ENCODE peak calls at places on chromosomes 11 and 22, in eight cellular contexts. One of them, this sample, is unnamed.

GRCh38 chr11:112789481-112789880 is 171.7 kb upstream of the NCAM1 start:
- DNase-seq in coronary artery: no peak
- DNase-seq in stimulated activated CD4-positive, alpha-beta T cell treated with anti-CD3 and anti-CD28 coated beads, Interleukin-4, amount 100 ng/mL, for 48 hours: no peak
- DNase-seq in fibroblast of pulmonary artery: no peak
- DNase-seq in AG04449: no peak
- DNase-seq in stimulated activated CD8-positive, alpha-beta memory T cell treated with anti-CD3 and anti-CD28 coated beads, Interleukin-7, amount 100 ng/mL, for 1 hour: no peak
- DNase-seq in GM18507: no peak
- DNase-seq in Right ventricle myocardium superior: no peak
- DNase-seq in this sample: no peak

GRCh38 chr11:130827697-130828377 is 88.4 kb downstream of the SNX19 start:
- DNase-seq in coronary artery: peak
- DNase-seq in stimulated activated CD4-positive, alpha-beta T cell treated with anti-CD3 and anti-CD28 coated beads, Interleukin-4, amount 100 ng/mL, for 48 hours: peak
- DNase-seq in fibroblast of pulmonary artery: peak
- DNase-seq in AG04449: no peak
- DNase-seq in stimulated activated CD8-positive, alpha-beta memory T cell treated with anti-CD3 and anti-CD28 coated beads, Interleukin-7, amount 100 ng/mL, for 1 hour: no peak
- DNase-seq in GM18507: no peak
- DNase-seq in Right ventricle myocardium superior: peak
- DNase-seq in this sample: no peak

GRCh38 chr11:80773919-80774318 is 1333.1 kb upstream of the TENM4 start:
- DNase-seq in coronary artery: no peak
- DNase-seq in stimulated activated CD4-positive, alpha-beta T cell treated with anti-CD3 and anti-CD28 coated beads, Interleukin-4, amount 100 ng/mL, for 48 hours: no peak
- DNase-seq in fibroblast of pulmonary artery: no peak
- DNase-seq in AG04449: no peak
- DNase-seq in stimulated activated CD8-positive, alpha-beta memory T cell treated with anti-CD3 and anti-CD28 coated beads, Interleukin-7, amount 100 ng/mL, for 1 hour: no peak
- DNase-seq in GM18507: no peak
- DNase-seq in Right ventricle myocardium superior: no peak
- DNase-seq in this sample: no peak

GRCh38 chr11:770642-771616 is 6.4 kb downstream of the GATD1 start:
- DNase-seq in coronary artery: no peak
- DNase-seq in stimulated activated CD4-positive, alpha-beta T cell treated with anti-CD3 and anti-CD28 coated beads, Interleukin-4, amount 100 ng/mL, for 48 hours: no peak
- DNase-seq in fibroblast of pulmonary artery: no peak
- DNase-seq in AG04449: no peak
- DNase-seq in stimulated activated CD8-positive, alpha-beta memory T cell treated with anti-CD3 and anti-CD28 coated beads, Interleukin-7, amount 100 ng/mL, for 1 hour: no peak
- DNase-seq in GM18507: no peak
- DNase-seq in Right ventricle myocardium superior: no peak
- DNase-seq in this sample: no peak

GRCh38 chr11:59187587-59187986 is 15.7 kb downstream of the DTX4 start:
- DNase-seq in coronary artery: no peak
- DNase-seq in stimulated activated CD4-positive, alpha-beta T cell treated with anti-CD3 and anti-CD28 coated beads, Interleukin-4, amount 100 ng/mL, for 48 hours: no peak
- DNase-seq in fibroblast of pulmonary artery: peak
- DNase-seq in AG04449: no peak
- DNase-seq in stimulated activated CD8-positive, alpha-beta memory T cell treated with anti-CD3 and anti-CD28 coated beads, Interleukin-7, amount 100 ng/mL, for 1 hour: no peak
- DNase-seq in GM18507: no peak
- DNase-seq in Right ventricle myocardium superior: peak
- DNase-seq in this sample: no peak

GRCh38 chr11:128497057-128497957 is 90.1 kb downstream of the ETS1 start:
- DNase-seq in coronary artery: no peak
- DNase-seq in stimulated activated CD4-positive, alpha-beta T cell treated with anti-CD3 and anti-CD28 coated beads, Interleukin-4, amount 100 ng/mL, for 48 hours: no peak
- DNase-seq in fibroblast of pulmonary artery: peak
- DNase-seq in AG04449: peak
- DNase-seq in stimulated activated CD8-positive, alpha-beta memory T cell treated with anti-CD3 and anti-CD28 coated beads, Interleukin-7, amount 100 ng/mL, for 1 hour: no peak
- DNase-seq in GM18507: no peak
- DNase-seq in Right ventricle myocardium superior: no peak
- DNase-seq in this sample: no peak

GRCh38 chr22:50008151-50009040 is 4.2 kb downstream of the IL17REL start:
- DNase-seq in coronary artery: no peak
- DNase-seq in stimulated activated CD4-positive, alpha-beta T cell treated with anti-CD3 and anti-CD28 coated beads, Interleukin-4, amount 100 ng/mL, for 48 hours: no peak
- DNase-seq in fibroblast of pulmonary artery: no peak
- DNase-seq in AG04449: no peak
- DNase-seq in stimulated activated CD8-positive, alpha-beta memory T cell treated with anti-CD3 and anti-CD28 coated beads, Interleukin-7, amount 100 ng/mL, for 1 hour: no peak
- DNase-seq in GM18507: no peak
- DNase-seq in Right ventricle myocardium superior: no peak
- DNase-seq in this sample: no peak

GRCh38 chr22:30947163-30947820 is 21.3 kb downstream of the MORC2 start:
- DNase-seq in coronary artery: no peak
- DNase-seq in stimulated activated CD4-positive, alpha-beta T cell treated with anti-CD3 and anti-CD28 coated beads, Interleukin-4, amount 100 ng/mL, for 48 hours: no peak
- DNase-seq in fibroblast of pulmonary artery: no peak
- DNase-seq in AG04449: no peak
- DNase-seq in stimulated activated CD8-positive, alpha-beta memory T cell treated with anti-CD3 and anti-CD28 coated beads, Interleukin-7, amount 100 ng/mL, for 1 hour: no peak
- DNase-seq in GM18507: no peak
- DNase-seq in Right ventricle myocardium superior: peak
- DNase-seq in this sample: no peak

GRCh38 chr22:43479311-43479710 is 67.5 kb downstream of the MPPED1 start:
- DNase-seq in coronary artery: no peak
- DNase-seq in stimulated activated CD4-positive, alpha-beta T cell treated with anti-CD3 and anti-CD28 coated beads, Interleukin-4, amount 100 ng/mL, for 48 hours: no peak
- DNase-seq in fibroblast of pulmonary artery: no peak
- DNase-seq in AG04449: no peak
- DNase-seq in stimulated activated CD8-positive, alpha-beta memory T cell treated with anti-CD3 and anti-CD28 coated beads, Interleukin-7, amount 100 ng/mL, for 1 hour: no peak
- DNase-seq in GM18507: no peak
- DNase-seq in Right ventricle myocardium superior: no peak
- DNase-seq in this sample: no peak

GRCh38 chr22:39214006-39214382 is 30.8 kb downstream of the PDGFB start:
- DNase-seq in coronary artery: no peak
- DNase-seq in stimulated activated CD4-positive, alpha-beta T cell treated with anti-CD3 and anti-CD28 coated beads, Interleukin-4, amount 100 ng/mL, for 48 hours: no peak
- DNase-seq in fibroblast of pulmonary artery: no peak
- DNase-seq in AG04449: no peak
- DNase-seq in stimulated activated CD8-positive, alpha-beta memory T cell treated with anti-CD3 and anti-CD28 coated beads, Interleukin-7, amount 100 ng/mL, for 1 hour: no peak
- DNase-seq in GM18507: no peak
- DNase-seq in Right ventricle myocardium superior: no peak
- DNase-seq in this sample: no peak

GRCh38 chr11:2534131-2534956 is 89.5 kb downstream of the KCNQ1 start:
- DNase-seq in coronary artery: peak
- DNase-seq in stimulated activated CD4-positive, alpha-beta T cell treated with anti-CD3 and anti-CD28 coated beads, Interleukin-4, amount 100 ng/mL, for 48 hours: no peak
- DNase-seq in fibroblast of pulmonary artery: no peak
- DNase-seq in AG04449: no peak
- DNase-seq in stimulated activated CD8-positive, alpha-beta memory T cell treated with anti-CD3 and anti-CD28 coated beads, Interleukin-7, amount 100 ng/mL, for 1 hour: no peak
- DNase-seq in GM18507: no peak
- DNase-seq in Right ventricle myocardium superior: peak
- DNase-seq in this sample: no peak

GRCh38 chr11:83836883-83837654 is 550.9 kb upstream of the CCDC90B start:
- DNase-seq in coronary artery: no peak
- DNase-seq in stimulated activated CD4-positive, alpha-beta T cell treated with anti-CD3 and anti-CD28 coated beads, Interleukin-4, amount 100 ng/mL, for 48 hours: no peak
- DNase-seq in fibroblast of pulmonary artery: peak
- DNase-seq in AG04449: no peak
- DNase-seq in stimulated activated CD8-positive, alpha-beta memory T cell treated with anti-CD3 and anti-CD28 coated beads, Interleukin-7, amount 100 ng/mL, for 1 hour: no peak
- DNase-seq in GM18507: no peak
- DNase-seq in Right ventricle myocardium superior: no peak
- DNase-seq in this sample: no peak

GRCh38 chr22:35883028-35883620 is 145.5 kb downstream of the RBFOX2 start:
- DNase-seq in coronary artery: no peak
- DNase-seq in stimulated activated CD4-positive, alpha-beta T cell treated with anti-CD3 and anti-CD28 coated beads, Interleukin-4, amount 100 ng/mL, for 48 hours: no peak
- DNase-seq in fibroblast of pulmonary artery: peak
- DNase-seq in AG04449: no peak
- DNase-seq in stimulated activated CD8-positive, alpha-beta memory T cell treated with anti-CD3 and anti-CD28 coated beads, Interleukin-7, amount 100 ng/mL, for 1 hour: no peak
- DNase-seq in GM18507: no peak
- DNase-seq in Right ventricle myocardium superior: no peak
- DNase-seq in this sample: no peak

GRCh38 chr11:24253237-24253760 is 243.6 kb upstream of the LUZP2 start:
- DNase-seq in coronary artery: no peak
- DNase-seq in stimulated activated CD4-positive, alpha-beta T cell treated with anti-CD3 and anti-CD28 coated beads, Interleukin-4, amount 100 ng/mL, for 48 hours: no peak
- DNase-seq in fibroblast of pulmonary artery: no peak
- DNase-seq in AG04449: no peak
- DNase-seq in stimulated activated CD8-positive, alpha-beta memory T cell treated with anti-CD3 and anti-CD28 coated beads, Interleukin-7, amount 100 ng/mL, for 1 hour: no peak
- DNase-seq in GM18507: no peak
- DNase-seq in Right ventricle myocardium superior: no peak
- DNase-seq in this sample: no peak

GRCh38 chr11:67278939-67279588 is 10.0 kb upstream of the ANKRD13D start:
- DNase-seq in coronary artery: no peak
- DNase-seq in stimulated activated CD4-positive, alpha-beta T cell treated with anti-CD3 and anti-CD28 coated beads, Interleukin-4, amount 100 ng/mL, for 48 hours: no peak
- DNase-seq in fibroblast of pulmonary artery: no peak
- DNase-seq in AG04449: no peak
- DNase-seq in stimulated activated CD8-positive, alpha-beta memory T cell treated with anti-CD3 and anti-CD28 coated beads, Interleukin-7, amount 100 ng/mL, for 1 hour: no peak
- DNase-seq in GM18507: no peak
- DNase-seq in Right ventricle myocardium superior: peak
- DNase-seq in this sample: no peak

GRCh38 chr11:102367364-102367763 is 20.4 kb downstream of the BIRC2 start:
- DNase-seq in coronary artery: no peak
- DNase-seq in stimulated activated CD4-positive, alpha-beta T cell treated with anti-CD3 and anti-CD28 coated beads, Interleukin-4, amount 100 ng/mL, for 48 hours: no peak
- DNase-seq in fibroblast of pulmonary artery: peak
- DNase-seq in AG04449: no peak
- DNase-seq in stimulated activated CD8-positive, alpha-beta memory T cell treated with anti-CD3 and anti-CD28 coated beads, Interleukin-7, amount 100 ng/mL, for 1 hour: no peak
- DNase-seq in GM18507: no peak
- DNase-seq in Right ventricle myocardium superior: no peak
- DNase-seq in this sample: no peak

GRCh38 chr11:109680127-109680526 is 258.1 kb downstream of the C11orf87 start:
- DNase-seq in coronary artery: no peak
- DNase-seq in stimulated activated CD4-positive, alpha-beta T cell treated with anti-CD3 and anti-CD28 coated beads, Interleukin-4, amount 100 ng/mL, for 48 hours: no peak
- DNase-seq in fibroblast of pulmonary artery: peak
- DNase-seq in AG04449: no peak
- DNase-seq in stimulated activated CD8-positive, alpha-beta memory T cell treated with anti-CD3 and anti-CD28 coated beads, Interleukin-7, amount 100 ng/mL, for 1 hour: no peak
- DNase-seq in GM18507: no peak
- DNase-seq in Right ventricle myocardium superior: no peak
- DNase-seq in this sample: no peak

This sample was measured in GM12864.